ENCODE peak calls at places on chromosomes 5 and 9, in nine cellular contexts. One of them, this sample, is unnamed.

GRCh38 chr9:4764033-4764432 is 23.0 kb upstream of the AK3 start:
- DNase-seq in GM23248: no peak
- DNase-seq in hepatocyte: no peak
- DNase-seq in MM.1S: no peak
- DNase-seq in GM23338: no peak
- DNase-seq in HCT116: no peak
- DNase-seq in neural progenitor cell: no peak
- DNase-seq in SK-N-SH: no peak
- DNase-seq in OCI-LY7: no peak
- DNase-seq in this sample: no peak

GRCh38 chr9:93033541-93033940 is 25.0 kb upstream of the SUSD3 start:
- DNase-seq in GM23248: no peak
- DNase-seq in hepatocyte: no peak
- DNase-seq in MM.1S: no peak
- DNase-seq in GM23338: no peak
- DNase-seq in HCT116: no peak
- DNase-seq in neural progenitor cell: no peak
- DNase-seq in SK-N-SH: no peak
- DNase-seq in OCI-LY7: no peak
- DNase-seq in this sample: no peak

GRCh38 chr9:92669527-92669889 is 423 bp downstream of the IPPK start:
- DNase-seq in GM23248: no peak
- DNase-seq in hepatocyte: peak
- DNase-seq in MM.1S: peak
- DNase-seq in GM23338: peak
- DNase-seq in HCT116: no peak
- DNase-seq in neural progenitor cell: peak
- DNase-seq in SK-N-SH: peak
- DNase-seq in OCI-LY7: no peak
- DNase-seq in this sample: no peak

GRCh38 chr5:43873791-43874190 is 270.8 kb downstream of the NNT start:
- DNase-seq in GM23248: no peak
- DNase-seq in hepatocyte: no peak
- DNase-seq in MM.1S: no peak
- DNase-seq in GM23338: no peak
- DNase-seq in HCT116: no peak
- DNase-seq in neural progenitor cell: no peak
- DNase-seq in SK-N-SH: no peak
- DNase-seq in OCI-LY7: no peak
- DNase-seq in this sample: no peak

GRCh38 chr9:76296561-76297276 is 97.5 kb downstream of the RFK start:
- DNase-seq in GM23248: no peak
- DNase-seq in hepatocyte: no peak
- DNase-seq in MM.1S: no peak
- DNase-seq in GM23338: no peak
- DNase-seq in HCT116: no peak
- DNase-seq in neural progenitor cell: no peak
- DNase-seq in SK-N-SH: no peak
- DNase-seq in OCI-LY7: no peak
- DNase-seq in this sample: no peak

GRCh38 chr9:126421567-126422428 is 95.2 kb downstream of the MVB12B start:
- DNase-seq in GM23248: no peak
- DNase-seq in hepatocyte: no peak
- DNase-seq in MM.1S: no peak
- DNase-seq in GM23338: peak
- DNase-seq in HCT116: no peak
- DNase-seq in neural progenitor cell: peak
- DNase-seq in SK-N-SH: no peak
- DNase-seq in OCI-LY7: no peak
- DNase-seq in this sample: no peak

GRCh38 chr5:149646564-149646963 is 65.3 kb downstream of the ARHGEF37 start:
- DNase-seq in GM23248: no peak
- DNase-seq in hepatocyte: peak
- DNase-seq in MM.1S: no peak
- DNase-seq in GM23338: no peak
- DNase-seq in HCT116: no peak
- DNase-seq in neural progenitor cell: no peak
- DNase-seq in SK-N-SH: peak
- DNase-seq in OCI-LY7: peak
- DNase-seq in this sample: no peak

GRCh38 chr5:172749881-172750608 is 20.9 kb downstream of the DUSP1 start:
- DNase-seq in GM23248: no peak
- DNase-seq in hepatocyte: no peak
- DNase-seq in MM.1S: no peak
- DNase-seq in GM23338: no peak
- DNase-seq in HCT116: no peak
- DNase-seq in neural progenitor cell: no peak
- DNase-seq in SK-N-SH: no peak
- DNase-seq in OCI-LY7: no peak
- DNase-seq in this sample: no peak

GRCh38 chr9:109010676-109011655 is 2.3 kb downstream of the CTNNAL1 start:
- DNase-seq in GM23248: peak
- DNase-seq in hepatocyte: peak
- DNase-seq in MM.1S: peak
- DNase-seq in GM23338: no peak
- DNase-seq in HCT116: peak
- DNase-seq in neural progenitor cell: no peak
- DNase-seq in SK-N-SH: no peak
- DNase-seq in OCI-LY7: peak
- DNase-seq in this sample: peak

GRCh38 chr5:180090098-180090768 is 18.7 kb upstream of the RNF130 start:
- DNase-seq in GM23248: peak
- DNase-seq in hepatocyte: peak
- DNase-seq in MM.1S: peak
- DNase-seq in GM23338: peak
- DNase-seq in HCT116: peak
- DNase-seq in neural progenitor cell: peak
- DNase-seq in SK-N-SH: peak
- DNase-seq in OCI-LY7: peak
- DNase-seq in this sample: peak

GRCh38 chr9:104557179-104557634 is 11.8 kb upstream of the OR13C8 start:
- DNase-seq in GM23248: no peak
- DNase-seq in hepatocyte: no peak
- DNase-seq in MM.1S: peak
- DNase-seq in GM23338: peak
- DNase-seq in HCT116: no peak
- DNase-seq in neural progenitor cell: no peak
- DNase-seq in SK-N-SH: no peak
- DNase-seq in OCI-LY7: peak
- DNase-seq in this sample: no peak

GRCh38 chr5:77781076-77781475 is 4.9 kb upstream of the TBCA start:
- DNase-seq in GM23248: no peak
- DNase-seq in hepatocyte: no peak
- DNase-seq in MM.1S: no peak
- DNase-seq in GM23338: no peak
- DNase-seq in HCT116: no peak
- DNase-seq in neural progenitor cell: no peak
- DNase-seq in SK-N-SH: no peak
- DNase-seq in OCI-LY7: no peak
- DNase-seq in this sample: no peak

GRCh38 chr9:37944266-37944650 is 40.3 kb upstream of the SLC25A51 start:
- DNase-seq in GM23248: peak
- DNase-seq in hepatocyte: no peak
- DNase-seq in MM.1S: no peak
- DNase-seq in GM23338: no peak
- DNase-seq in HCT116: no peak
- DNase-seq in neural progenitor cell: no peak
- DNase-seq in SK-N-SH: no peak
- DNase-seq in OCI-LY7: no peak
- DNase-seq in this sample: no peak
- H3K27ac ChIP-seq in GM23248: peak
- H3K27ac ChIP-seq in hepatocyte: peak
- H3K27ac ChIP-seq in MM.1S: no peak
- H3K27ac ChIP-seq in GM23338: no peak
- H3K27ac ChIP-seq in HCT116: peak
- H3K27ac ChIP-seq in neural progenitor cell: no peak
- H3K27ac ChIP-seq in SK-N-SH: peak
- H3K27ac ChIP-seq in OCI-LY7: no peak
- H3K27ac ChIP-seq in this sample: peak

GRCh38 chr5:42781584-42781983 is 25.0 kb downstream of the CCDC152 start:
- DNase-seq in GM23248: no peak
- DNase-seq in hepatocyte: no peak
- DNase-seq in MM.1S: no peak
- DNase-seq in GM23338: no peak
- DNase-seq in HCT116: no peak
- DNase-seq in neural progenitor cell: no peak
- DNase-seq in SK-N-SH: no peak
- DNase-seq in OCI-LY7: no peak
- DNase-seq in this sample: no peak
- H2AFZ ChIP-seq in GM23248: no peak
- H2AFZ ChIP-seq in hepatocyte: no peak
- H2AFZ ChIP-seq in MM.1S: no peak
- H2AFZ ChIP-seq in GM23338: no peak
- H2AFZ ChIP-seq in HCT116: no peak
- H2AFZ ChIP-seq in neural progenitor cell: no peak
- H2AFZ ChIP-seq in SK-N-SH: no peak
- H2AFZ ChIP-seq in OCI-LY7: no peak
- H2AFZ ChIP-seq in this sample: no peak

DNA sequence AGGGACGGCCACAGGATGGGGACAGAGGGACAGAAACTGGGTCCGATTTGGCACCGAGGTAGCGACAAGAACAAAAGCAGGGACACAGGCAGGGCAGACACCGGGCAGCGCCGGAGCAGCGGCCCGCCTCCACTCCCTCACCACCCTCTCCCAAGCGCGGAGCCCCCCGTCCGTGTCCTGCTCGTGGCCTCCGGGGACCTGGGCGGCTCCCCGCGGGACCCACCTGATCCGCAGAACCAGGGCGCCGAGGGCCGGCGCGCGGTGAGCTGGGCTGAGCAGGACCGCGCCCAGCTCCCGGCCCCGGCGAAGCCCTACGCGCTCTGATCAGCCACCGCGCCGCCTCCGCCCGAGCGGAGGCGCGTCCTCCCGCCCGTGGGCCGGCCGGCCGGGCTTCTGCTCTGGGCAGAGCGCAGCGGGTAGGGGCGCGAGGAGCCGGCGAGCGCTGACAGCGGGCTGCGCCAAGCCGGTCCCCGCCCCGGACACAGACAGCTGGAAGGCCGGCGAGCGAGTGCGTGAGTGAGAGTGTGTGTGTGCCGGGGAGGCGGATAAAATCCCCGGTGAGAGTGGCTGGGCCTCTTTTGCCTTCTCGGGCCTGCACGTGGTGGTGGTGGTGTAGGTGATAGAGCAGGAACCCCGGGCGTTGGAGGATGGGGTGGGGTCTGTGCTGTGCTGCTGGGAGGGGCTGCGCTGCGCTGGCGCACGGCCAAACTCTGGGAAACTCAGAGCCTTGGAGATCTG is at the start of gene GGTA1:
- DNase-seq in GM23248: peak
- DNase-seq in hepatocyte: peak
- DNase-seq in MM.1S: peak
- DNase-seq in GM23338: peak
- DNase-seq in HCT116: no peak
- DNase-seq in neural progenitor cell: peak
- DNase-seq in SK-N-SH: peak
- DNase-seq in OCI-LY7: no peak
- DNase-seq in this sample: peak
- TF ChIP-seq EZH2phosphoT487 in GM23248: no peak
- TF ChIP-seq EZH2phosphoT487 in hepatocyte: no peak
- TF ChIP-seq EZH2phosphoT487 in MM.1S: no peak
- TF ChIP-seq EZH2phosphoT487 in GM23338: no peak
- TF ChIP-seq EZH2phosphoT487 in HCT116: no peak
- TF ChIP-seq EZH2phosphoT487 in neural progenitor cell: peak
- TF ChIP-seq EZH2phosphoT487 in SK-N-SH: no peak
- TF ChIP-seq EZH2phosphoT487 in OCI-LY7: no peak
- TF ChIP-seq EZH2phosphoT487 in this sample: no peak

DNA sequence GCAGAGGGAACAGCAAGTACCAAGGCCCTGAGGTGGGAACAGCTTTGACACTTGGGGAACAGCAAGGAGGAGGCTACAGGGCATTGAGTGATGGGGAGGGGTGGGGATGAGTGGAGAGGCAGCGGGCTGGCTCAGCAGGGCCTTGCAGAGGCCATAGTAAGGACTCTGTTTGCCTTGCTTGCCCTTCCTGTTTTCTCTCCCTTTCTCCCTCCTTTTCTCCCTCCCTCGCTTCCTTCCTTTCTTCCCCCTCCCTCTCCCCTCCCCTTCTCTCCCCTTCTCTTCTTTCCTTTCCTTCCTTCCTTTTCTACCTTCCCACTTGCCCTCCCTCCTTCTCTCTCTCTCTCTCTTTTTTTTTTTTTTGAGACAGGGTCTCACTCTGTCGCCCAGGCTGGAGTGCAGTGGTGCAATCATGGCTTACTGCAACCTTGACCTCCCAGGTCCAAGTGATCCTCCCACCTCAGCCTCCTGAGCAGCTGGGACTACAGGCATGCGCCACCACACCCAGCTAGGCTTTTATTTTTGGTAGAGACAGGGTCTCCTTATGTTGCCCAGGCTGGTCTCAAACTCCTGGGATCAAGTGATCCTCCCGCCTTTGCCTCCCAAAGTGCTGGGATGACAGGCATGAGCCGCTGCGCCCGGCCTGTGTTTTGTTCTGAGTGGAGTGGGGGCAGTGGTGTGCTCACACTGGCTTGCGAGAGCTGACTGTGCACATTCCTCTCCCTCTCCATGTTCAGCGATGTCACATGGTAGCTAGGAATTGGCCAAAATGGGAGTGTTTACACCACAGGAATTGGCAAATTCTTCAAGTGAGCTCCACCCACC is 17.1 kb downstream of the IER5L start:
- DNase-seq in GM23248: peak
- DNase-seq in hepatocyte: no peak
- DNase-seq in MM.1S: no peak
- DNase-seq in GM23338: no peak
- DNase-seq in HCT116: no peak
- DNase-seq in neural progenitor cell: no peak
- DNase-seq in SK-N-SH: no peak
- DNase-seq in OCI-LY7: no peak
- DNase-seq in this sample: no peak
- H3K27ac ChIP-seq in GM23248: no peak
- H3K27ac ChIP-seq in hepatocyte: no peak
- H3K27ac ChIP-seq in MM.1S: no peak
- H3K27ac ChIP-seq in GM23338: no peak
- H3K27ac ChIP-seq in HCT116: no peak
- H3K27ac ChIP-seq in neural progenitor cell: no peak
- H3K27ac ChIP-seq in SK-N-SH: no peak
- H3K27ac ChIP-seq in OCI-LY7: no peak
- H3K27ac ChIP-seq in this sample: no peak

DNA sequence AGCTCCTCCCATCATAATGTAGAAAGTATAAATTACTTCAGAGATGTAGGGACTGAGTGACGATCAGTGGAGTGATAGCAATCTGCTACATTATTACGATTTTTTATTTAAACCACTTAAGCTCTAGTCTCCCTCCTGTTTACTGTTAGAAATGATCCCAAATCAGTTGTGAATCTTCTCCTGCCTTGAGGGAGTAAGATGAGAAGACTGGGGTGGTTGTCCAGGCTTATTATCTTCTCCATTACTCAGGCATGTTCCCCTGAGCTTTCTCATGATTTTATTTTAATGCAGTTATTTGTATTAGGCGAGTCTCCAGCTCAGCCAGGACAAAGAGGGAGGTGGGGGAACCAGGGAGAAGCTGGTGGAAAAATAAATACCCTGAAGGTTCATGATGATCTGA is 48.2 kb upstream of the CTNNA1 start:
- DNase-seq in GM23248: no peak
- DNase-seq in hepatocyte: no peak
- DNase-seq in MM.1S: no peak
- DNase-seq in GM23338: no peak
- DNase-seq in HCT116: no peak
- DNase-seq in neural progenitor cell: no peak
- DNase-seq in SK-N-SH: peak
- DNase-seq in OCI-LY7: no peak
- DNase-seq in this sample: no peak
- H2AFZ ChIP-seq in GM23248: no peak
- H2AFZ ChIP-seq in hepatocyte: no peak
- H2AFZ ChIP-seq in MM.1S: no peak
- H2AFZ ChIP-seq in GM23338: peak
- H2AFZ ChIP-seq in HCT116: no peak
- H2AFZ ChIP-seq in neural progenitor cell: no peak
- H2AFZ ChIP-seq in SK-N-SH: no peak
- H2AFZ ChIP-seq in OCI-LY7: no peak
- H2AFZ ChIP-seq in this sample: no peak

GRCh38 chr5:8843766-8844165 is 702.1 kb downstream of the SEMA5A start:
- DNase-seq in GM23248: peak
- DNase-seq in hepatocyte: peak
- DNase-seq in MM.1S: no peak
- DNase-seq in GM23338: no peak
- DNase-seq in HCT116: no peak
- DNase-seq in neural progenitor cell: peak
- DNase-seq in SK-N-SH: no peak
- DNase-seq in OCI-LY7: no peak
- DNase-seq in this sample: no peak
- TF ChIP-seq EZH2phosphoT487 in GM23248: no peak
- TF ChIP-seq EZH2phosphoT487 in hepatocyte: no peak
- TF ChIP-seq EZH2phosphoT487 in MM.1S: no peak
- TF ChIP-seq EZH2phosphoT487 in GM23338: no peak
- TF ChIP-seq EZH2phosphoT487 in HCT116: no peak
- TF ChIP-seq EZH2phosphoT487 in neural progenitor cell: no peak
- TF ChIP-seq EZH2phosphoT487 in SK-N-SH: no peak
- TF ChIP-seq EZH2phosphoT487 in OCI-LY7: no peak
- TF ChIP-seq EZH2phosphoT487 in this sample: no peak

This sample was measured in PC-3.